ENCODE peak calls at places on chromosomes 4 and X, in seven cellular contexts. E is kidney, U is astrocyte, V is psoas muscle, F is neural progenitor cell, M is OCI-LY7, C is fibroblast of lung. I is an unnamed sample.

GRCh38 chr4:75644095-75644494 is 13.8 kb upstream of the CDKL2 start:
- DNase-seq in E (no peak), U (no peak), V (no peak), F (no peak), M (no peak), C (no peak), I (no peak)

GRCh38 chrX:20637351-20637750 is 370.6 kb upstream of the RPS6KA3 start:
- DNase-seq in E (no peak), U (peak; percentile 53), V (no peak), F (no peak), M (no peak), C (no peak), I (no peak)

GRCh38 chrX:39854772-39855747 is 242.7 kb downstream of the BCOR start:
- DNase-seq in E (no peak), U (no peak), V (no peak), F (no peak), M (peak; percentile 57), C (no peak), I (no peak)

GRCh38 chr4:24042094-24042493 is 152.2 kb upstream of the PPARGC1A start:
- DNase-seq in E (no peak), U (peak; percentile 85), V (no peak), F (no peak), M (no peak), C (peak; percentile 96), I (peak; percentile 12)

GRCh38 chrX:149803458-149804062 is 21.8 kb downstream of the MAGEA9 start:
- DNase-seq in E (peak; percentile 34), U (no peak), V (no peak), F (no peak), M (no peak), C (no peak), I (no peak)

GRCh38 chrX:45747905-45748304 is 547.2 kb upstream of the DIPK2B start:
- DNase-seq in E (no peak), U (peak; percentile 58), V (no peak), F (no peak), M (no peak), C (no peak), I (no peak)

GRCh38 chr4:151850751-151851150 is 89.9 kb upstream of the GATB start:
- DNase-seq in E (no peak), U (no peak), V (no peak), F (no peak), M (no peak), C (peak; percentile 57), I (peak; percentile 46)

GRCh38 chr4:109592367-109592766 is 32.3 kb downstream of the MCUB start:
- DNase-seq in E (no peak), U (no peak), V (no peak), F (no peak), M (no peak), C (no peak), I (no peak)

GRCh38 chr4:97912151-97912550 is 231.1 kb downstream of the STPG2 start:
- DNase-seq in E (no peak), U (no peak), V (no peak), F (no peak), M (no peak), C (no peak), I (no peak)

GRCh38 chrX:1433646-1434357 is 18.9 kb downstream of the ASMTL start:
- DNase-seq in E (peak; percentile 41), U (no peak), V (no peak), F (no peak), M (no peak), C (no peak), I (no peak)

GRCh38 chr4:23856630-23857029 is 33.2 kb downstream of the PPARGC1A start:
- DNase-seq in E (peak; percentile 73), U (peak; percentile 10), V (no peak), F (no peak), M (no peak), C (no peak), I (no peak)

GRCh38 chrX:47228550-47229270 is 4.1 kb upstream of the USP11 start:
- DNase-seq in E (peak; percentile 60), U (no peak), V (no peak), F (no peak), M (no peak), C (no peak), I (no peak)

GRCh38 chrX:112696506-112696905 is 16.8 kb upstream of the LHFPL1 start:
- DNase-seq in E (no peak), U (peak; percentile 22), V (no peak), F (no peak), M (no peak), C (no peak), I (no peak)

GRCh38 chrX:48938721-48939416 is 18.5 kb downstream of the OTUD5 start:
- DNase-seq in E (no peak), U (no peak), V (no peak), F (no peak), M (peak; percentile 80), C (no peak), I (no peak)

GRCh38 chr4:128342762-128343161 is 55.1 kb upstream of the PGRMC2 start:
- DNase-seq in E (no peak), U (no peak), V (no peak), F (no peak), M (no peak), C (no peak), I (no peak)

GRCh38 chr4:128338634-128339355 is 51.2 kb upstream of the PGRMC2 start:
- DNase-seq in E (no peak), U (peak; percentile 97), V (no peak), F (no peak), M (no peak), C (peak; percentile 78), I (peak; percentile 90)

GRCh38 chr4:128345650-128346049 is 58.0 kb upstream of the PGRMC2 start:
- DNase-seq in E (no peak), U (no peak), V (no peak), F (no peak), M (no peak), C (no peak), I (no peak)

GRCh38 chr4:128337863-128338262 is 50.2 kb upstream of the PGRMC2 start:
- DNase-seq in E (no peak), U (no peak), V (no peak), F (no peak), M (no peak), C (no peak), I (no peak)

DNA sequence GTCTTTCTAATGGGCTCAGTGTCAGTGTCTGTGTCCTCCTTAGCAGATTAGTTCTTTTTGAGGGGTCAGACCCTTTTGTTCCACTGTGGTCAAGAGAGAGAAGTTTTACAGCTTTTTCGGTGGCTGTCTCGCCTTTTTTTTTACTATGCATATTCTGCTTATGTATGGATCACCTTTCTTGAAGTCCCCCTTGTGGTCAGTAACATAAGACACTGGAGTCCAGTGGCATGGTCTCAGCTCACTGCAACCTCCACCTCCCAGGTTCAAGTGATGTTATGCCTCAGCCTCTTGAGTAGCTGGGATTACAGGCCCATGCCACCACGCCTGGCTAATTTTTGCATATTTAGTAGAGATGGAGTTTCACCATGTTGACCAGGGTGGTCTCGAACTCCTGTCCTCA is 54.0 kb upstream of the PGRMC2 start:
- DNase-seq in E (no peak), U (no peak), V (no peak), F (no peak), M (no peak), C (no peak), I (no peak)
- TF ChIP-seq CTCF in E (no peak), U (no peak), V (no peak), F (peak; percentile 34), M (no peak), C (no peak), I (peak; percentile 47)

GRCh38 chr4:16887887-16888286 is 10.6 kb downstream of the LDB2 start:
- DNase-seq in E (no peak), U (no peak), V (no peak), F (no peak), M (no peak), C (no peak), I (no peak)

GRCh38 chr4:16881151-16881884 is 17.1 kb downstream of the LDB2 start:
- DNase-seq in E (no peak), U (peak; percentile 56), V (no peak), F (no peak), M (no peak), C (no peak), I (no peak)

GRCh38 chr4:16889945-16890344 is 8.5 kb downstream of the LDB2 start:
- DNase-seq in E (no peak), U (no peak), V (no peak), F (no peak), M (no peak), C (no peak), I (no peak)

GRCh38 chr4:16883816-16884215 is 14.6 kb downstream of the LDB2 start:
- DNase-seq in E (no peak), U (peak; percentile 32), V (no peak), F (no peak), M (no peak), C (no peak), I (no peak)

GRCh38 chr4:16884673-16885460 is 13.6 kb downstream of the LDB2 start:
- DNase-seq in E (no peak), U (no peak), V (no peak), F (no peak), M (no peak), C (no peak), I (no peak)
- TF ChIP-seq CTCF in E (no peak), U (peak; percentile 10), V (no peak), F (peak; percentile 34), M (no peak), C (no peak), I (peak; percentile 64)

GRCh38 chrX:30483996-30484395 is 93.6 kb downstream of the TASL start:
- DNase-seq in E (no peak), U (no peak), V (no peak), F (no peak), M (no peak), C (no peak), I (no peak)

GRCh38 chrX:30493348-30493747 is 84.2 kb downstream of the TASL start:
- DNase-seq in E (no peak), U (no peak), V (no peak), F (no peak), M (no peak), C (no peak), I (no peak)

GRCh38 chrX:30489323-30489722 is 88.2 kb downstream of the TASL start:
- DNase-seq in E (no peak), U (no peak), V (no peak), F (peak; percentile 6), M (no peak), C (no peak), I (no peak)

DNA sequence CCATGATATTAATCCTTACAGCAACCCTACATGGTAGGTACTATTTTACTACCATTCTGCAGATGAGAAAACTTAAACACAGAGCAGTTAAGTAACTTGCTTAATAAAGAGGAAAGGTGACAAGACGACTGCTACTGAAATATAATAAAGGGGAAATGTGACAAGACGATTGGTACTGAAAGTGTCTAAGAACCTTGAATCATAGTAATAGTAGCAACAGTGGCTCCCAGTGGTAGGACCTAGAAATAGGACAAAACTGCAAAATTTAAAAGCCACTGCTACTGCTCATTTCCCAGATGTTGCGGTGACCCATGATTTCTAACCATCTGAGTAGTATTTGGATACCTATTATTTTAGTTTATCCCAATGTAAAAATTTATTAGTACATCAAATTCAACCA is 89.5 kb downstream of the TASL start:
- DNase-seq in E (no peak), U (no peak), V (no peak), F (peak; percentile 2), M (no peak), C (peak; percentile 15), I (no peak)
- TF ChIP-seq CTCF in E (no peak), U (no peak), V (no peak), F (peak; percentile 32), M (peak; percentile 40), C (peak; percentile 26), I (peak; percentile 51)

DNA sequence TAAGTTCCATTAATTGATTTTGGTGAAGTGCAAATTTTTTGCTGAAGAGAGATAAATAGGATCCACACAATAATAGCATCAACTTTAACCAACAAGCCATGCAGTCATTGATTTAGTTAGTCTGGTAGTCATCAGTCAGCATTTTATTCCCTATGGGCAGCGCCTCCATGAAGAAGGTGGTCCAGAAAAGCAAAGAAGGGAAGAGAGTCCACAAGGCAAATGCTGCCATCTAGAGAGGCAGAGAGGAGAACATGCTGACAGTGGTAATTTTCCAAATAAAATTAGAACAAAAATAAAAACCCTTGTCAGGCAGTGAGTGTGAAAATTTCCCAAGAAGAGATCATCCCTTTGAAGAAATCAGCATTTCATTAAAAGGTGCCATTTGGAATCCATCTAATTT is 366.7 kb upstream of the FAM241A start:
- DNase-seq in E (no peak), U (no peak), V (no peak), F (peak; percentile 31), M (no peak), C (peak; percentile 2), I (peak; percentile 35)
- TF ChIP-seq CTCF in E (no peak), U (no peak), V (no peak), F (peak; percentile 55), M (no peak), C (peak; percentile 25), I (peak; percentile 66)